ENCODE peak calls at places on chromosomes 4 and X, in seven cellular contexts. D is kidney tubule cell, B is DMS79 treated with DMSO at 0.1 percent for 48 hours, T is RWPE1, N is fibroblast of pulmonary artery, M is astrocyte of the cerebellum, Z is T-helper 17 cell. S is an unnamed sample.

GRCh38 chr4:82287720-82288119 is 86.1 kb downstream of the HNRNPD start:
- DNase-seq in D (no peak), B (no peak), T (no peak), N (no peak), M (no peak), Z (no peak), S (no peak)

GRCh38 chr4:107718351-107718965 is 1.6 kb downstream of the PAPSS1 start:
- DNase-seq in D (no peak), B (no peak), T (no peak), N (no peak), M (no peak), Z (no peak), S (no peak)

GRCh38 chr4:95181446-95182306 is 367.1 kb downstream of the UNC5C start:
- DNase-seq in D (peak), B (no peak), T (no peak), N (peak), M (peak), Z (no peak), S (no peak)

GRCh38 chr4:144611850-144612249 is 34.1 kb upstream of the HHIP start:
- DNase-seq in D (peak), B (no peak), T (peak), N (peak), M (no peak), Z (no peak), S (no peak)

GRCh38 chr4:47145630-47146029 is 114.3 kb downstream of the GABRB1 start:
- DNase-seq in D (peak), B (no peak), T (peak), N (peak), M (peak), Z (no peak), S (no peak)

GRCh38 chr4:76963136-76963477 is 13.6 kb downstream of the SEPTIN11 start:
- DNase-seq in D (no peak), B (no peak), T (no peak), N (no peak), M (no peak), Z (no peak), S (no peak)

GRCh38 chrX:100648601-100649417 is 4.8 kb downstream of the SRPX2 start:
- DNase-seq in D (peak), B (no peak), T (no peak), N (peak), M (peak), Z (no peak), S (no peak)

GRCh38 chr4:147731611-147732515 is at the start of gene ARHGAP10:
- DNase-seq in D (peak), B (no peak), T (peak), N (peak), M (no peak), Z (peak), S (no peak)

GRCh38 chr4:139768913-139769312 is 103.3 kb downstream of the MGST2 start:
- DNase-seq in D (peak), B (no peak), T (no peak), N (no peak), M (no peak), Z (no peak), S (no peak)

GRCh38 chr4:7963691-7964090 is 24.0 kb upstream of the AFAP1 start:
- DNase-seq in D (no peak), B (no peak), T (no peak), N (no peak), M (no peak), Z (no peak), S (no peak)

GRCh38 chr4:44447563-44448504 is 775 bp downstream of the KCTD8 start:
- DNase-seq in D (peak), B (no peak), T (peak), N (peak), M (no peak), Z (no peak), S (no peak)

GRCh38 chr4:101885574-101885973 is 95.0 kb downstream of the BANK1 start:
- DNase-seq in D (no peak), B (no peak), T (no peak), N (peak), M (no peak), Z (no peak), S (no peak)

GRCh38 chrX:70168238-70169188 is 8.8 kb upstream of the DGAT2L6 start:
- DNase-seq in D (peak), B (no peak), T (peak), N (peak), M (peak), Z (no peak), S (no peak)

GRCh38 chr4:169345207-169345788 is 74.5 kb upstream of the SH3RF1 start:
- DNase-seq in D (peak), B (no peak), T (peak), N (peak), M (no peak), Z (no peak), S (peak)

GRCh38 chr4:24594887-24595286 is 10.5 kb upstream of the DHX15 start:
- DNase-seq in D (peak), B (no peak), T (no peak), N (peak), M (peak), Z (no peak), S (no peak)

GRCh38 chrX:19176901-19177630 is 54.8 kb upstream of the ADGRG2 start:
- DNase-seq in D (no peak), B (no peak), T (no peak), N (no peak), M (no peak), Z (no peak), S (no peak)

GRCh38 chr4:167129146-167129545 is 105.1 kb downstream of the SPOCK3 start:
- DNase-seq in D (no peak), B (no peak), T (no peak), N (no peak), M (no peak), Z (no peak), S (no peak)

GRCh38 chr4:42558156-42558555 is 98.7 kb downstream of the ATP8A1 start:
- DNase-seq in D (no peak), B (no peak), T (no peak), N (no peak), M (no peak), Z (no peak), S (no peak)

GRCh38 chr4:126701756-126702155 is 931.0 kb upstream of the INTU start:
- DNase-seq in D (no peak), B (no peak), T (no peak), N (peak), M (peak), Z (no peak), S (no peak)

GRCh38 chr4:180635276-180635675 is 1607.9 kb upstream of the TENM3 start:
- DNase-seq in D (peak), B (no peak), T (no peak), N (no peak), M (no peak), Z (no peak), S (no peak)

GRCh38 chr4:48268956-48269860 is at the start of gene TEC:
- DNase-seq in D (peak), B (no peak), T (peak), N (no peak), M (no peak), Z (no peak), S (no peak)

GRCh38 chr4:173334891-173335754 is 965 bp upstream of the HMGB2 start:
- DNase-seq in D (peak), B (peak), T (peak), N (peak), M (peak), Z (peak), S (no peak)

GRCh38 chr4:151801547-151802516 is 41.0 kb upstream of the GATB start:
- DNase-seq in D (peak), B (no peak), T (peak), N (peak), M (peak), Z (peak), S (peak)

GRCh38 chr4:48342559-48342878 is 1.2 kb downstream of the SLAIN2 start:
- DNase-seq in D (no peak), B (no peak), T (no peak), N (no peak), M (no peak), Z (no peak), S (no peak)

GRCh38 chrX:22040184-22040583 is 8.1 kb downstream of the PHEX start:
- DNase-seq in D (no peak), B (no peak), T (no peak), N (no peak), M (no peak), Z (no peak), S (no peak)

GRCh38 chrX:41518127-41518840 is 71.1 kb downstream of the NYX start:
- DNase-seq in D (no peak), B (no peak), T (no peak), N (no peak), M (no peak), Z (no peak), S (no peak)